ENCODE peak calls at places on chromosomes 1 and 21, in four cellular contexts. U is IMR-90, I is HepG2, Y is heart right ventricle. Q is an unnamed sample.

GRCh38 chr1:13707211-13707610 is 7.2 kb downstream of the PRDM2 start:
- DNase-seq in U (peak; percentile 17), I (no peak), Y (no peak), Q (no peak)

GRCh38 chr1:227315500-227316346 is 2.6 kb downstream of the CDC42BPA start:
- DNase-seq in U (peak; percentile 70), I (peak; percentile 79), Y (no peak), Q (no peak)

GRCh38 chr21:36709030-36709867 is 10.3 kb downstream of the SIM2 start:
- DNase-seq in U (no peak), I (no peak), Y (no peak), Q (no peak)

GRCh38 chr1:172697463-172698100 is 38.7 kb downstream of the FASLG start:
- DNase-seq in U (no peak), I (no peak), Y (no peak), Q (no peak)

GRCh38 chr1:110056284-110056680 is 14.2 kb downstream of the ALX3 start:
- DNase-seq in U (no peak), I (no peak), Y (no peak), Q (no peak)

GRCh38 chr1:50369830-50370229 is 53.4 kb downstream of the DMRTA2 start:
- DNase-seq in U (no peak), I (peak; percentile 15), Y (no peak), Q (no peak)

GRCh38 chr1:201356701-201357100 is 20.8 kb downstream of the TNNT2 start:
- DNase-seq in U (no peak), I (no peak), Y (no peak), Q (no peak)

GRCh38 chr1:41773144-41773571 is 145.6 kb downstream of the HIVEP3 start:
- DNase-seq in U (peak; percentile 80), I (no peak), Y (no peak), Q (no peak)

GRCh38 chr1:38992450-38993111 is 1.5 kb downstream of the AKIRIN1 start:
- DNase-seq in U (no peak), I (peak; percentile 41), Y (no peak), Q (no peak)

GRCh38 chr1:85566890-85567289 is 13.7 kb upstream of the CCN1 start:
- DNase-seq in U (peak; percentile 39), I (no peak), Y (no peak), Q (no peak)

GRCh38 chr1:41003640-41004220 is 17.8 kb downstream of the SLFNL1 start:
- DNase-seq in U (peak; percentile 100), I (peak; percentile 87), Y (peak; percentile 81), Q (peak; percentile 98)

GRCh38 chr1:20717452-20718342 is at the start of gene KIF17:
- DNase-seq in U (peak; percentile 72), I (no peak), Y (peak; percentile 85), Q (peak; percentile 71)

GRCh38 chr1:153532161-153532560 is 3.6 kb downstream of the S100A6 start:
- DNase-seq in U (no peak), I (no peak), Y (no peak), Q (no peak)

GRCh38 chr1:6460349-6461236 is 5.4 kb downstream of the TNFRSF25 start:
- DNase-seq in U (no peak), I (no peak), Y (no peak), Q (no peak)

GRCh38 chr1:185495898-185496297 is 178.9 kb upstream of the IVNS1ABP start:
- DNase-seq in U (no peak), I (no peak), Y (no peak), Q (no peak)

GRCh38 chr1:185501099-185501498 is 184.1 kb upstream of the IVNS1ABP start:
- DNase-seq in U (no peak), I (peak; percentile 35), Y (no peak), Q (no peak)

GRCh38 chr1:185495017-185495416 is 178.0 kb upstream of the IVNS1ABP start:
- DNase-seq in U (no peak), I (no peak), Y (no peak), Q (no peak)

GRCh38 chr1:185497177-185497576 is 180.1 kb upstream of the IVNS1ABP start:
- DNase-seq in U (no peak), I (no peak), Y (no peak), Q (no peak)

GRCh38 chr1:185499986-185500626 is 183.1 kb upstream of the IVNS1ABP start:
- DNase-seq in U (peak; percentile 96), I (no peak), Y (no peak), Q (no peak)
- H3K27ac ChIP-seq in U (no peak overlapping the region), I (no peak overlapping the region), Y (no peak overlapping the region), Q (no peak overlapping the region)

DNA sequence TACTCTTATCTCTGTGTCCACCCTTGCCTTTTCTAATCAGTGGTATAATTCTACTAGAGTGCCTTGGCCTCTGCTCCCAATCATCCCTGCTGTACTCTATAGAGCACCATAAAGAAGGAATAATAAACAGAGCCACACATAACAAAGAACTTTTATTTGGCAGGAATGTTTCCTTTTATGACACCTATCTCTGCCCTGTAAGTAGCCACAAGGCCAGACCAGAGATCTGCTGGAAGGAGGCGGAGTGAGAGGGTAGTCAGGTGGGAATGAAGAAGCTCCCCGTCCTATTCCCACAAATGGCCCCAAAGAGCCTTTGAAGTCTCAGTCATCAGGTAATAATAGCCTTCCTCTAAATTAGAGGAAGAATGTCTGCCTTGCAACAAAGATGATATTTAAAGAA is 32.7 kb downstream of the WLS start:
- DNase-seq in U (no peak), I (no peak), Y (no peak), Q (no peak)
- H3K27ac ChIP-seq in U (no peak overlapping the region), I (no peak overlapping the region), Y (no peak overlapping the region), Q (no peak overlapping the region)

DNA sequence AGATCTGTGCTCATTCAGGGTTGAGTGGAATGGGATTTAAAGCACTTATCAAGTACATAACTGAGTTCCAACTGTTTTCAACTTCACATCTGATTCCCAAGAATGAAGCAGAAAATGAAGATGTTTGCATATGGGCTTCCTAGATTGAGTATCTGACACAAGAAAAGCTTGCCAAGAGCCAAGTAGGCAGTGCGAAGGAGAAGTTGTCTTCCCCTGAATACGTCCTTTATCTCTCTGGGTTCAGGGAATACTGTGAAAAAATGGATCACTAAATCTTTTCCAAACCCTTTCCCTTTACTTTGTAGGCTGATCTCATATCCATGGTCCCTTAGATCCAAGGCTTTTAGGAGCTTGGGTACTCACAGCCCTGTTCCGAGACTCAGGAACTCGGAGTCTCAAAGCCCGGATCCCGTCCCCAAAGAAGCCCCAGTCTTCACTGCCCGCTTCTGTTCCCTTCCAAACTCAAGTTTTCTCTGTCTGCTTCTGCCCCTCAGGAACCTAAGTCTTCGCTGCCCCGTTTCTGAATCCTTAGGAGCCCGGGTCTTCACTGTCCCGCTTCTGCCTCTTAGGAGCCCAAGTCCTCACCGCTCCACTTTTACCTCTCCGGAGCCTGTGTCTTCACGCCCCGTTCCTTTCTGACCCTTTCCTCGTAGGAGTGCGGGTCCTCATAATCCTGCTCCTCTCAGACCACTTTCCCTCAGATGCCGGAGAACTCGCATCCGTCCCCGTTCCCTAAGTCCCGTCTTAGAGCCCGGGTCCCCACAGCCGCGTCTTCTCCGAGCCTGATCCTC is 616 bp downstream of the TAF12 start:
- DNase-seq in U (peak; percentile 6), I (no peak), Y (no peak), Q (no peak)
- H3K27ac ChIP-seq in U (peak overlapping the region; percentile 94), I (peak overlapping the region; percentile 87), Y (peak overlapping the region; percentile 86), Q (peak overlapping the region; percentile 95)

DNA sequence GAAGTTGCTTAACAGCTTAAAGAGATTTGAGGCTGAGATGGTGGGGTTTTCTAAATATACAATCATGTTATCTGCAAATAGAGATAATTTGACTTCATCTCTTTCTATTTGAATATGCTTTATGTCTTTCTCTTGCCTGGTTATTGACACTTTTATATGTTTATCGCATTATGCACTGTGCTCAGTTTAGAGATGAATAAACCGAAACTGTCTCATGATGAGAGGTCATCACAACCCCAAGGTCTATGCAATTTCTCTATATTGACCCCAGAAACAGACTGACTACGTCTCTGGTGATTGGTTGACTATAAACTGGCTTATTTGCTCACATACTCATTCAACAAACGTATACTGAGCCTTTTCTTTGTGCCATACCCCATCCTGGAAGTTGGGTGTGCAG is 117.9 kb upstream of the NRIP1 start:
- DNase-seq in U (no peak), I (no peak), Y (no peak), Q (no peak)
- H3K27ac ChIP-seq in U (no peak overlapping the region), I (no peak overlapping the region), Y (no peak overlapping the region), Q (no peak overlapping the region)

GRCh38 chr1:234474375-234474774 is 4.6 kb downstream of the TARBP1 start:
- DNase-seq in U (peak; percentile 55), I (no peak), Y (no peak), Q (no peak)
- H3K27ac ChIP-seq in U (no peak overlapping the region), I (no peak overlapping the region), Y (no peak overlapping the region), Q (no peak overlapping the region)

DNA sequence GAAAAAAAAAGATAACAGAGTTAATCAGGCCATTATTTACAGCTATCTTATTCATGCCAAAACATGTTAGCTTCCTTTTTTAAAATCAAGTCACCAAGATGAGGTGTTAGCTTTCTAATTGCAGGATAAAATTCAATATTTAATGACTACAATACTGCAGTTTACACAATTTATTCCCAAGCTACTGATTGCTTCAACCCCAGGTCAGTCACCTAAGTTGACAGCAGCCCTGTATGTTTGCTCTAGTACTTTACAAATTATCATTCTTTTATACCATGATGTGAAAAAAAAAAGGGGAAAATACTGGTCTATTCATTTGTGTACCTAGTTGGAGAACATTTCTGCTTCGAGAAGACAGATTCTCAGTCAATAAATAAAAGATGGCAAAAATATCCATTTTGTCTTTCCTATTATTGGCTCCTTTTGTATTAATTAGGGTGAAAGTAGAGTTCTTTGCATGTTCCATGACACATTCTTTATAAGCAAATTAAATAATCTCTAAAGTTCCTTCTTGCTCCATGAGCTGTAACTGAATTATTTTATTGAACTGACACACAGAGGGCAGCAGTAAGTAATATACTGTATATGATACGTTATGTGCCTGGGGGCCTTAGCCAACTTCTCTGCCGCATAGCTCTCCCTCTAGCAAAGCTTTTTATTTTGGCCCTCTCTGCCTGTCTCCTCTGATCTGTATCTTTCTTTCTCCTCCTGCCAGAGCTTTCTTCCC is 48.0 kb downstream of the DIPK1A start:
- DNase-seq in U (no peak), I (no peak), Y (no peak), Q (no peak)
- H3K27ac ChIP-seq in U (no peak overlapping the region), I (no peak overlapping the region), Y (no peak overlapping the region), Q (no peak overlapping the region)

GRCh38 chr21:45887121-45887611 is 94.4 kb upstream of the COL6A1 start:
- DNase-seq in U (no peak), I (no peak), Y (peak; percentile 64), Q (no peak)
- H3K27ac ChIP-seq in U (no peak overlapping the region), I (no peak overlapping the region), Y (peak overlapping the region; percentile 73), Q (peak overlapping the region; percentile 80)

GRCh38 chr1:206465951-206466350 is 4.3 kb upstream of the IKBKE start:
- DNase-seq in U (no peak), I (no peak), Y (no peak), Q (no peak)
- H3K27ac ChIP-seq in U (no peak overlapping the region), I (no peak overlapping the region), Y (no peak overlapping the region), Q (no peak overlapping the region)

GRCh38 chr1:221719278-221719597 is 22.7 kb downstream of the DUSP10 start:
- DNase-seq in U (no peak), I (no peak), Y (no peak), Q (no peak)

GRCh38 chr1:221716713-221717490 is 25.0 kb downstream of the DUSP10 start:
- DNase-seq in U (no peak), I (peak; percentile 42), Y (no peak), Q (no peak)

GRCh38 chr1:221717491-221717865 is 24.4 kb downstream of the DUSP10 start:
- DNase-seq in U (no peak), I (peak; percentile 48), Y (no peak), Q (no peak)

GRCh38 chr1:221719987-221720386 is 21.9 kb downstream of the DUSP10 start:
- DNase-seq in U (no peak), I (no peak), Y (no peak), Q (no peak)

GRCh38 chr1:221718391-221719277 is 23.3 kb downstream of the DUSP10 start:
- DNase-seq in U (peak; percentile 94), I (peak; percentile 79), Y (no peak), Q (no peak)
- H3K27ac ChIP-seq in U (peak overlapping the region; percentile 99), I (peak overlapping the region; percentile 64), Y (no peak overlapping the region), Q (no peak overlapping the region)